ENCODE peak calls at places on chromosomes 3 and 15, in seven cellular contexts. P is glutamatergic neuron; G is CD8-positive, alpha-beta memory T cell; I is G401; N is HuH-7; V is posterior vena cava; R is T47D. Y is an unnamed sample.
A peak's percentile ranks its signal among the peaks of the same experiment; 100 is the strongest.

GRCh38 chr15:73715417-73715816 is 31.2 kb downstream of the CD276 start:
- DNase-seq in P (no peak), G (no peak), I (no peak), N (no peak), V (no peak), R (no peak), Y (no peak)

GRCh38 chr3:105938101-105938500 is 69.3 kb upstream of the CBLB start:
- DNase-seq in P (peak; percentile 22), G (no peak), I (peak; percentile 99), N (no peak), V (no peak), R (peak; percentile 4), Y (no peak)

GRCh38 chr3:13414040-13414729 is 5.9 kb downstream of the NUP210 start:
- DNase-seq in P (no peak), G (peak; percentile 86), I (no peak), N (no peak), V (no peak), R (peak; percentile 46), Y (no peak)

GRCh38 chr3:181056276-181056675 is 66.7 kb upstream of the DNAJC19 start:
- DNase-seq in P (no peak), G (no peak), I (no peak), N (no peak), V (no peak), R (no peak), Y (no peak)

GRCh38 chr15:62766599-62766998 is 275.9 kb upstream of the TPM1 start:
- DNase-seq in P (no peak), G (no peak), I (no peak), N (no peak), V (no peak), R (no peak), Y (no peak)

GRCh38 chr3:129663045-129663446 is 56.6 kb upstream of the PLXND1 start:
- DNase-seq in P (no peak), G (no peak), I (no peak), N (peak; percentile 21), V (no peak), R (peak; percentile 99), Y (no peak)

GRCh38 chr3:129162729-129163579 is 2.1 kb upstream of the ISY1 start:
- DNase-seq in P (no peak), G (no peak), I (peak; percentile 23), N (no peak), V (no peak), R (peak; percentile 2), Y (no peak)

GRCh38 chr3:183254816-183255730 is 2.0 kb downstream of the B3GNT5 start:
- DNase-seq in P (no peak), G (no peak), I (no peak), N (no peak), V (no peak), R (no peak), Y (no peak)

GRCh38 chr15:83208357-83208661 is 686 bp upstream of the HDGFL3 start:
- DNase-seq in P (no peak), G (no peak), I (peak; percentile 32), N (peak; percentile 28), V (no peak), R (no peak), Y (no peak)